ENCODE peak calls at places on chromosomes 12 and 14, in six cellular contexts. W is K562, U is occipital lobe, Z is posterior cingulate gyrus, T is EH, K is prostate gland. N is an unnamed sample.

GRCh38 chr12:102406033-102406584 is 74.3 kb downstream of the IGF1 start:
- DNase-seq in W (peak), U (peak), Z (peak), T (no peak), K (peak), N (no peak)

GRCh38 chr12:56315256-56315625 is 547 bp downstream of the CNPY2 start:
- DNase-seq in W (peak), U (no peak), Z (peak), T (peak), K (no peak), N (no peak)

GRCh38 chr14:60164404-60164716 is 838 bp downstream of the DHRS7 start:
- DNase-seq in W (no peak), U (no peak), Z (no peak), T (no peak), K (no peak), N (no peak)

GRCh38 chr12:57837779-57838562 is 8.6 kb downstream of the CTDSP2 start:
- DNase-seq in W (peak), U (no peak), Z (no peak), T (peak), K (no peak), N (peak)

GRCh38 chr12:130649101-130649571 is 67.0 kb downstream of the RIMBP2 start:
- DNase-seq in W (peak), U (no peak), Z (no peak), T (no peak), K (no peak), N (no peak)

GRCh38 chr12:44507471-44507870 is 368.6 kb downstream of the NELL2 start:
- DNase-seq in W (no peak), U (no peak), Z (no peak), T (no peak), K (no peak), N (no peak)

GRCh38 chr14:33943081-33943480 is 7.8 kb downstream of the EGLN3 start:
- DNase-seq in W (peak), U (peak), Z (peak), T (no peak), K (peak), N (no peak)

GRCh38 chr12:58757422-58757821 is 162.9 kb downstream of the LRIG3 start:
- DNase-seq in W (no peak), U (no peak), Z (no peak), T (peak), K (no peak), N (peak)

GRCh38 chr12:14066021-14066420 is 84.6 kb upstream of the GRIN2B start:
- DNase-seq in W (no peak), U (no peak), Z (no peak), T (no peak), K (no peak), N (no peak)

GRCh38 chr12:113152835-113153814 is 3.6 kb downstream of the CFAP73 start:
- DNase-seq in W (peak), U (peak), Z (peak), T (peak), K (peak), N (peak)

GRCh38 chr14:61512026-61512425 is 183.3 kb upstream of the HIF1A start:
- DNase-seq in W (no peak), U (no peak), Z (no peak), T (no peak), K (no peak), N (no peak)

GRCh38 chr14:98077176-98077575 is 1194.8 kb downstream of the BCL11B start:
- DNase-seq in W (no peak), U (no peak), Z (no peak), T (no peak), K (no peak), N (no peak)

GRCh38 chr12:12265571-12266388 is 1.1 kb downstream of the LRP6 start:
- DNase-seq in W (peak), U (peak), Z (no peak), T (peak), K (peak), N (peak)